ENCODE peak calls at places on chromosomes 1 and 21, in five cellular contexts. One of them, this sample, is unnamed.
A peak's percentile ranks its signal among the peaks of the same experiment; 100 is the strongest.

GRCh38 chr1:118739421-118739930 is 248.7 kb downstream of the TBX15 start:
- DNase-seq in CD8-positive, alpha-beta T cell: no peak
- DNase-seq in neuronal stem cell: peak; percentile 14
- DNase-seq in sigmoid colon: no peak
- DNase-seq in SK-N-SH: no peak
- DNase-seq in this sample: no peak

GRCh38 chr1:65141394-65141793 is 6.6 kb upstream of the AK4 start:
- DNase-seq in CD8-positive, alpha-beta T cell: no peak
- DNase-seq in neuronal stem cell: no peak
- DNase-seq in sigmoid colon: no peak
- DNase-seq in SK-N-SH: no peak
- DNase-seq in this sample: no peak

GRCh38 chr1:194295690-194296089 is 1109.3 kb upstream of the B3GALT2 start:
- DNase-seq in CD8-positive, alpha-beta T cell: peak; percentile 49
- DNase-seq in neuronal stem cell: peak; percentile 35
- DNase-seq in sigmoid colon: no peak
- DNase-seq in SK-N-SH: no peak
- DNase-seq in this sample: no peak

GRCh38 chr1:210360852-210361477 is 32.3 kb downstream of the HHAT start:
- DNase-seq in CD8-positive, alpha-beta T cell: no peak
- DNase-seq in neuronal stem cell: peak; percentile 24
- DNase-seq in sigmoid colon: no peak
- DNase-seq in SK-N-SH: peak; percentile 53
- DNase-seq in this sample: peak; percentile 77

GRCh38 chr1:101357444-101357986 is 120.7 kb downstream of the S1PR1 start:
- DNase-seq in CD8-positive, alpha-beta T cell: peak; percentile 79
- DNase-seq in neuronal stem cell: peak; percentile 83
- DNase-seq in sigmoid colon: no peak
- DNase-seq in SK-N-SH: peak; percentile 72
- DNase-seq in this sample: no peak

GRCh38 chr1:1239624-1240347 is 6.7 kb downstream of the C1QTNF12 start:
- DNase-seq in CD8-positive, alpha-beta T cell: no peak
- DNase-seq in neuronal stem cell: no peak
- DNase-seq in sigmoid colon: no peak
- DNase-seq in SK-N-SH: peak; percentile 63
- DNase-seq in this sample: peak; percentile 86

GRCh38 chr1:180283098-180283497 is 53.0 kb downstream of the LHX4 start:
- DNase-seq in CD8-positive, alpha-beta T cell: no peak
- DNase-seq in neuronal stem cell: no peak
- DNase-seq in sigmoid colon: no peak
- DNase-seq in SK-N-SH: no peak
- DNase-seq in this sample: no peak

GRCh38 chr1:173946380-173946921 is 29.3 kb upstream of the SERPINC1 start:
- DNase-seq in CD8-positive, alpha-beta T cell: no peak
- DNase-seq in neuronal stem cell: no peak
- DNase-seq in sigmoid colon: no peak
- DNase-seq in SK-N-SH: no peak
- DNase-seq in this sample: no peak

GRCh38 chr21:40176732-40177131 is 309.5 kb downstream of the PCP4 start:
- DNase-seq in CD8-positive, alpha-beta T cell: no peak
- DNase-seq in neuronal stem cell: no peak
- DNase-seq in sigmoid colon: no peak
- DNase-seq in SK-N-SH: peak; percentile 85
- DNase-seq in this sample: no peak

GRCh38 chr1:224168859-224169380 is 14.1 kb upstream of the DEGS1 start:
- DNase-seq in CD8-positive, alpha-beta T cell: no peak
- DNase-seq in neuronal stem cell: no peak
- DNase-seq in sigmoid colon: peak; percentile 74
- DNase-seq in SK-N-SH: no peak
- DNase-seq in this sample: peak; percentile 35

GRCh38 chr1:85585845-85586244 is 5.3 kb downstream of the CCN1 start:
- DNase-seq in CD8-positive, alpha-beta T cell: no peak
- DNase-seq in neuronal stem cell: no peak
- DNase-seq in sigmoid colon: no peak
- DNase-seq in SK-N-SH: no peak
- DNase-seq in this sample: no peak

GRCh38 chr21:25826652-25827051 is 91.9 kb downstream of the GABPA start:
- DNase-seq in CD8-positive, alpha-beta T cell: no peak
- DNase-seq in neuronal stem cell: no peak
- DNase-seq in sigmoid colon: no peak
- DNase-seq in SK-N-SH: no peak
- DNase-seq in this sample: no peak

GRCh38 chr1:221722254-221723017 is 19.5 kb downstream of the DUSP10 start:
- DNase-seq in CD8-positive, alpha-beta T cell: no peak
- DNase-seq in neuronal stem cell: no peak
- DNase-seq in sigmoid colon: no peak
- DNase-seq in SK-N-SH: no peak
- DNase-seq in this sample: no peak

GRCh38 chr1:1847061-1847460 is 43.8 kb downstream of the GNB1 start:
- DNase-seq in CD8-positive, alpha-beta T cell: no peak
- DNase-seq in neuronal stem cell: no peak
- DNase-seq in sigmoid colon: no peak
- DNase-seq in SK-N-SH: no peak
- DNase-seq in this sample: no peak

GRCh38 chr21:15140321-15141019 is 75.7 kb upstream of the NRIP1 start:
- DNase-seq in CD8-positive, alpha-beta T cell: no peak
- DNase-seq in neuronal stem cell: no peak
- DNase-seq in sigmoid colon: no peak
- DNase-seq in SK-N-SH: no peak
- DNase-seq in this sample: peak; percentile 90

GRCh38 chr1:110293601-110294104 is 45.5 kb upstream of the RBM15 start:
- DNase-seq in CD8-positive, alpha-beta T cell: no peak
- DNase-seq in neuronal stem cell: no peak
- DNase-seq in sigmoid colon: no peak
- DNase-seq in SK-N-SH: no peak
- DNase-seq in this sample: no peak

GRCh38 chr1:38028105-38028591 is 15.6 kb downstream of the UTP11 start:
- DNase-seq in CD8-positive, alpha-beta T cell: no peak
- DNase-seq in neuronal stem cell: no peak
- DNase-seq in sigmoid colon: no peak
- DNase-seq in SK-N-SH: no peak
- DNase-seq in this sample: no peak

GRCh38 chr21:44626262-44626661 is 631 bp upstream of the KRTAP10-9 start:
- DNase-seq in CD8-positive, alpha-beta T cell: peak; percentile 56
- DNase-seq in neuronal stem cell: no peak
- DNase-seq in sigmoid colon: no peak
- DNase-seq in SK-N-SH: no peak
- DNase-seq in this sample: no peak

GRCh38 chr1:40014812-40015594 is 25.5 kb upstream of the CAP1 start:
- DNase-seq in CD8-positive, alpha-beta T cell: no peak
- DNase-seq in neuronal stem cell: no peak
- DNase-seq in sigmoid colon: no peak
- DNase-seq in SK-N-SH: no peak
- DNase-seq in this sample: no peak

GRCh38 chr21:36545776-36546511 is 66.0 kb upstream of the CLDN14 start:
- DNase-seq in CD8-positive, alpha-beta T cell: no peak
- DNase-seq in neuronal stem cell: no peak
- DNase-seq in sigmoid colon: no peak
- DNase-seq in SK-N-SH: no peak
- DNase-seq in this sample: peak; percentile 45

GRCh38 chr1:237093706-237094105 is 51.7 kb downstream of the RYR2 start:
- DNase-seq in CD8-positive, alpha-beta T cell: no peak
- DNase-seq in neuronal stem cell: no peak
- DNase-seq in sigmoid colon: no peak
- DNase-seq in SK-N-SH: no peak
- DNase-seq in this sample: no peak

GRCh38 chr21:27674037-27674436 is 707.1 kb upstream of the ADAMTS5 start:
- DNase-seq in CD8-positive, alpha-beta T cell: no peak
- DNase-seq in neuronal stem cell: no peak
- DNase-seq in sigmoid colon: no peak
- DNase-seq in SK-N-SH: no peak
- DNase-seq in this sample: no peak

GRCh38 chr1:234433563-234434285 is 45.3 kb downstream of the TARBP1 start:
- DNase-seq in CD8-positive, alpha-beta T cell: no peak
- DNase-seq in neuronal stem cell: no peak
- DNase-seq in sigmoid colon: no peak
- DNase-seq in SK-N-SH: no peak
- DNase-seq in this sample: no peak

GRCh38 chr1:23838401-23838866 is 13.2 kb upstream of the HMGCL start:
- DNase-seq in CD8-positive, alpha-beta T cell: peak; percentile 85
- DNase-seq in neuronal stem cell: peak; percentile 40
- DNase-seq in sigmoid colon: peak; percentile 79
- DNase-seq in SK-N-SH: peak; percentile 88
- DNase-seq in this sample: peak; percentile 83

GRCh38 chr1:26828352-26829093 is 2.0 kb downstream of the ZDHHC18 start:
- DNase-seq in CD8-positive, alpha-beta T cell: no peak
- DNase-seq in neuronal stem cell: no peak
- DNase-seq in sigmoid colon: no peak
- DNase-seq in SK-N-SH: no peak
- DNase-seq in this sample: peak; percentile 55

GRCh38 chr1:201482755-201483154 is 13.8 kb upstream of the PHLDA3 start:
- DNase-seq in CD8-positive, alpha-beta T cell: no peak
- DNase-seq in neuronal stem cell: no peak
- DNase-seq in sigmoid colon: no peak
- DNase-seq in SK-N-SH: no peak
- DNase-seq in this sample: no peak

GRCh38 chr1:2106681-2107405 is 56.6 kb downstream of the PRKCZ start:
- DNase-seq in CD8-positive, alpha-beta T cell: no peak
- DNase-seq in neuronal stem cell: no peak
- DNase-seq in sigmoid colon: no peak
- DNase-seq in SK-N-SH: no peak
- DNase-seq in this sample: no peak

GRCh38 chr1:224380003-224380402 is 23.3 kb downstream of the CNIH4 start:
- DNase-seq in CD8-positive, alpha-beta T cell: peak; percentile 59
- DNase-seq in neuronal stem cell: no peak
- DNase-seq in sigmoid colon: no peak
- DNase-seq in SK-N-SH: no peak
- DNase-seq in this sample: no peak

GRCh38 chr1:155186955-155187891 is 13.6 kb downstream of the TRIM46 start:
- DNase-seq in CD8-positive, alpha-beta T cell: no peak
- DNase-seq in neuronal stem cell: no peak
- DNase-seq in sigmoid colon: peak; percentile 53
- DNase-seq in SK-N-SH: no peak
- DNase-seq in this sample: peak; percentile 9

GRCh38 chr1:172383541-172383940 is 36.9 kb upstream of the C1orf105 start:
- DNase-seq in CD8-positive, alpha-beta T cell: no peak
- DNase-seq in neuronal stem cell: no peak
- DNase-seq in sigmoid colon: no peak
- DNase-seq in SK-N-SH: no peak
- DNase-seq in this sample: no peak

GRCh38 chr1:178944729-178945128 is 73.9 kb upstream of the ANGPTL1 start:
- DNase-seq in CD8-positive, alpha-beta T cell: no peak
- DNase-seq in neuronal stem cell: no peak
- DNase-seq in sigmoid colon: no peak
- DNase-seq in SK-N-SH: no peak
- DNase-seq in this sample: no peak
- H3K27me3 ChIP-seq in CD8-positive, alpha-beta T cell: no peaks in the 10 kb centered on the region
- H3K27me3 ChIP-seq in neuronal stem cell: no peaks in the 10 kb centered on the region
- H3K27me3 ChIP-seq in sigmoid colon: no peaks in the 10 kb centered on the region
- H3K27me3 ChIP-seq in SK-N-SH: no peaks in the 10 kb centered on the region
- H3K27me3 ChIP-seq in this sample: no peaks in the 10 kb centered on the region

GRCh38 chr21:37829447-37829846 is 86.8 kb downstream of the KCNJ6 start:
- DNase-seq in CD8-positive, alpha-beta T cell: no peak
- DNase-seq in neuronal stem cell: no peak
- DNase-seq in sigmoid colon: no peak
- DNase-seq in SK-N-SH: no peak
- DNase-seq in this sample: peak; percentile 74

GRCh38 chr21:37827878-37828277 is 88.4 kb downstream of the KCNJ6 start:
- DNase-seq in CD8-positive, alpha-beta T cell: no peak
- DNase-seq in neuronal stem cell: no peak
- DNase-seq in sigmoid colon: no peak
- DNase-seq in SK-N-SH: no peak
- DNase-seq in this sample: no peak

GRCh38 chr21:37833301-37833700 is 83.0 kb downstream of the KCNJ6 start:
- DNase-seq in CD8-positive, alpha-beta T cell: no peak
- DNase-seq in neuronal stem cell: no peak
- DNase-seq in sigmoid colon: no peak
- DNase-seq in SK-N-SH: no peak
- DNase-seq in this sample: no peak

GRCh38 chr21:37828515-37828914 is 87.7 kb downstream of the KCNJ6 start:
- DNase-seq in CD8-positive, alpha-beta T cell: no peak
- DNase-seq in neuronal stem cell: no peak
- DNase-seq in sigmoid colon: no peak
- DNase-seq in SK-N-SH: no peak
- DNase-seq in this sample: no peak

DNA sequence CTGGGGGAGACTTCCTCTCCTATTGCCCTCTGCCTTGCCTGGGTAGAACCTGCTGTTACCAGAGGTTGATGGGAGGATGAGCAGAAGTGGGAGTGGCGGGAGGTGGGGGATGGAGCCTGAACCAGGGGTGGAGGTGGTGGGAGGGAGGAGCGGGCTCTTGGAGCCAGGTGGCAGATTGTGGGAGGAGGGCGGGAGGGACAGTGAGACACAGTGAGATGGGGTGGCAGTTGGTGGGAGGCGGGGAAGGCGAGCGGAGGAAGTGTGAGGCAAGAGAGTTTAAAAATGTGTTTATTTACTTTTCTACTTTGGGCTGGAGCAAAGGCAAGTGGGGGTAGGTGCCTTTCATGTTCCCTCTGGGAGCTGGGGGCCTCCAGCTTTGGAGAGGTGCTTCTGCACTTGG is 87.2 kb downstream of the KCNJ6 start:
- DNase-seq in CD8-positive, alpha-beta T cell: no peak
- DNase-seq in neuronal stem cell: no peak
- DNase-seq in sigmoid colon: no peak
- DNase-seq in SK-N-SH: no peak
- DNase-seq in this sample: no peak
- H3K27me3 ChIP-seq in CD8-positive, alpha-beta T cell: no peaks in the 10 kb centered on the region
- H3K27me3 ChIP-seq in neuronal stem cell: no peaks in the 10 kb centered on the region
- H3K27me3 ChIP-seq in sigmoid colon: no peaks in the 10 kb centered on the region
- H3K27me3 ChIP-seq in SK-N-SH: no peaks in the 10 kb centered on the region
- H3K27me3 ChIP-seq in this sample: no peaks in the 10 kb centered on the region

DNA sequence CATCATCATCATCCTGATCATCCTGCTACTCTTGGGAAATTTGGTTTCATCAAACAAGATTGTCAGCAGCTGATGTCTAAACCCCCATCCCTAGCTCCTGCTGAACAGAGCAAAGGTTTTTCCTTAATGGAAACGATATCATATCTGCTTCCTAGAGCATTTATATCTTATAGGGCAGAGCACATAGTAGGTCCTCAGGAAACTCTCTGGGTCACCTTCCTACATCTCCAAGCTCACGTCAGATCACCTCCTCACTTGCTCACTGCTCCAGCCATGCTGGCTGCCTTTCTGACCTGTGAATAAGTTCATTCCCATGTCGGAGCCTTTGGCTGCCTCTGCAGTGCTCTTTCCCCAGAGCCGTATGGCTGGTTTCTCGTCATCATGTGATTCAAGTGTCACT is 10.4 kb downstream of the FBXO2 start:
- DNase-seq in CD8-positive, alpha-beta T cell: no peak
- DNase-seq in neuronal stem cell: no peak
- DNase-seq in sigmoid colon: no peak
- DNase-seq in SK-N-SH: no peak
- DNase-seq in this sample: no peak
- H3K27me3 ChIP-seq in CD8-positive, alpha-beta T cell: no peaks in the 10 kb centered on the region
- H3K27me3 ChIP-seq in neuronal stem cell: peaks cover 3% of the 10 kb centered on the region
- H3K27me3 ChIP-seq in sigmoid colon: peaks cover 20% of the 10 kb centered on the region
- H3K27me3 ChIP-seq in SK-N-SH: no peaks in the 10 kb centered on the region
- H3K27me3 ChIP-seq in this sample: no peaks in the 10 kb centered on the region

DNA sequence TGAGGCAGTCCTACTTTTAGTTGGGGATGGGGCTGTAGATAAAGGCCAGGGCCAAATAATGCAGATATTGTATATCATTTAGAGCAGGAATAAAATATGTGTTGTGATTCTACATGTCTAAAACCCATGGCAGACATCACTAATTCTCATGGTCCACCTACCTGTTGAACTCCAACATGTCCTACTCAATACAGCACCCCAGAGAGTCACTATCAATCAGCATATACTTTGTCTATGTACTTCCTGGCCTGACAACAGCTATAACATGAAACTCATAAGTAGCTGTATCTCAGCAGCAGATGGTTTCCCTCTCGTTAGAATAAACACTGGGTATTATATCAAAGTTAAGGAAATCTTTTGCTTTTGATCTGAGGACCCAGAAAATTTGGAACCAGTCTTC is 15.9 kb downstream of the ARPC5 start:
- DNase-seq in CD8-positive, alpha-beta T cell: no peak
- DNase-seq in neuronal stem cell: no peak
- DNase-seq in sigmoid colon: no peak
- DNase-seq in SK-N-SH: no peak
- DNase-seq in this sample: no peak
- H3K27me3 ChIP-seq in CD8-positive, alpha-beta T cell: no peaks in the 10 kb centered on the region
- H3K27me3 ChIP-seq in neuronal stem cell: no peaks in the 10 kb centered on the region
- H3K27me3 ChIP-seq in sigmoid colon: no peaks in the 10 kb centered on the region
- H3K27me3 ChIP-seq in SK-N-SH: no peaks in the 10 kb centered on the region
- H3K27me3 ChIP-seq in this sample: no peaks in the 10 kb centered on the region